ENCODE peak calls at places on chromosomes 1 and 21, in eight cellular contexts. S is K562, Q is esophagus muscularis mucosa, B is sigmoid colon, T is transverse colon, J is SK-N-SH, X is stomach, Y is ovary. P is an unnamed sample.

GRCh38 chr1:21233480-21233879 is 56.8 kb downstream of the ECE1 start:
- DNase-seq in S (no peak), Q (no peak), B (no peak), T (no peak), J (no peak), X (no peak), Y (no peak), P (no peak)

GRCh38 chr1:215475719-215476525 is 91.2 kb upstream of the KCTD3 start:
- DNase-seq in S (no peak), Q (no peak), B (no peak), T (no peak), J (no peak), X (no peak), Y (no peak), P (no peak)

GRCh38 chr1:151282883-151283725 is 1.0 kb downstream of the ZNF687 start:
- DNase-seq in S (peak; percentile 46), Q (no peak), B (peak; percentile 79), T (peak; percentile 41), J (peak; percentile 75), X (peak; percentile 35), Y (peak; percentile 37), P (peak; percentile 17)

GRCh38 chr1:89546082-89546889 is 21.7 kb downstream of the LRRC8B start:
- DNase-seq in S (no peak), Q (no peak), B (no peak), T (no peak), J (no peak), X (no peak), Y (no peak), P (no peak)

GRCh38 chr1:168762473-168762872 is 33.5 kb upstream of the DPT start:
- DNase-seq in S (no peak), Q (no peak), B (no peak), T (no peak), J (no peak), X (no peak), Y (no peak), P (no peak)

GRCh38 chr1:24742090-24742938 is 2.9 kb upstream of the CLIC4 start:
- DNase-seq in S (peak; percentile 48), Q (no peak), B (no peak), T (peak; percentile 63), J (no peak), X (peak; percentile 23), Y (no peak), P (no peak)

GRCh38 chr21:44702111-44702972 is 5.4 kb downstream of the KRTAP10-12 start:
- DNase-seq in S (no peak), Q (peak; percentile 74), B (no peak), T (no peak), J (peak; percentile 9), X (no peak), Y (no peak), P (no peak)

GRCh38 chr1:219412772-219413171 is 200.1 kb downstream of the ZC3H11B start:
- DNase-seq in S (no peak), Q (no peak), B (no peak), T (no peak), J (no peak), X (no peak), Y (no peak), P (no peak)

GRCh38 chr1:159755608-159756007 is 25.2 kb upstream of the DUSP23 start:
- DNase-seq in S (no peak), Q (no peak), B (no peak), T (no peak), J (no peak), X (no peak), Y (no peak), P (no peak)

GRCh38 chr1:164648211-164649080 is 89.5 kb downstream of the PBX1 start:
- DNase-seq in S (no peak), Q (no peak), B (no peak), T (no peak), J (peak; percentile 41), X (peak; percentile 39), Y (no peak), P (no peak)

GRCh38 chr1:186960866-186961265 is 132.1 kb downstream of the PLA2G4A start:
- DNase-seq in S (no peak), Q (no peak), B (no peak), T (no peak), J (no peak), X (no peak), Y (no peak), P (no peak)

GRCh38 chr1:209895709-209896108 is 42.3 kb upstream of the SYT14 start:
- DNase-seq in S (no peak), Q (no peak), B (no peak), T (no peak), J (no peak), X (no peak), Y (no peak), P (no peak)

GRCh38 chr1:113003751-113004690 is 48.0 kb upstream of the SLC16A1 start:
- DNase-seq in S (no peak), Q (no peak), B (no peak), T (no peak), J (no peak), X (no peak), Y (no peak), P (no peak)

GRCh38 chr1:186897008-186897407 is 68.3 kb downstream of the PLA2G4A start:
- DNase-seq in S (no peak), Q (no peak), B (no peak), T (no peak), J (no peak), X (no peak), Y (no peak), P (no peak)

GRCh38 chr1:27966402-27967105 is 6.8 kb downstream of the XKR8 start:
- DNase-seq in S (no peak), Q (no peak), B (no peak), T (no peak), J (no peak), X (no peak), Y (no peak), P (no peak)

GRCh38 chr1:225919906-225920305 is 4.1 kb downstream of the PYCR2 start:
- DNase-seq in S (no peak), Q (no peak), B (peak; percentile 92), T (peak; percentile 66), J (peak; percentile 91), X (peak; percentile 85), Y (peak; percentile 53), P (peak; percentile 40)

GRCh38 chr21:15000076-15000475 is 64.7 kb downstream of the NRIP1 start:
- DNase-seq in S (no peak), Q (no peak), B (no peak), T (no peak), J (no peak), X (no peak), Y (no peak), P (no peak)
- TF ChIP-seq EP300 in S (no peak), Q (no peak), B (no peak), T (no peak), J (no peak), X (no peak), Y (no peak), P (no peak)

GRCh38 chr1:2417833-2418225 is 5.5 kb upstream of the PEX10 start:
- DNase-seq in S (no peak), Q (no peak), B (no peak), T (no peak), J (no peak), X (no peak), Y (no peak), P (no peak)

GRCh38 chr1:2417083-2417832 is 4.9 kb upstream of the PEX10 start:
- DNase-seq in S (no peak), Q (no peak), B (no peak), T (no peak), J (no peak), X (no peak), Y (no peak), P (no peak)

GRCh38 chr1:2416403-2416802 is 4.0 kb upstream of the PEX10 start:
- DNase-seq in S (no peak), Q (no peak), B (no peak), T (peak; percentile 73), J (no peak), X (peak; percentile 38), Y (no peak), P (no peak)

GRCh38 chr1:2418791-2419320 is 6.5 kb upstream of the PEX10 start:
- DNase-seq in S (no peak), Q (no peak), B (no peak), T (no peak), J (no peak), X (no peak), Y (no peak), P (no peak)

DNA sequence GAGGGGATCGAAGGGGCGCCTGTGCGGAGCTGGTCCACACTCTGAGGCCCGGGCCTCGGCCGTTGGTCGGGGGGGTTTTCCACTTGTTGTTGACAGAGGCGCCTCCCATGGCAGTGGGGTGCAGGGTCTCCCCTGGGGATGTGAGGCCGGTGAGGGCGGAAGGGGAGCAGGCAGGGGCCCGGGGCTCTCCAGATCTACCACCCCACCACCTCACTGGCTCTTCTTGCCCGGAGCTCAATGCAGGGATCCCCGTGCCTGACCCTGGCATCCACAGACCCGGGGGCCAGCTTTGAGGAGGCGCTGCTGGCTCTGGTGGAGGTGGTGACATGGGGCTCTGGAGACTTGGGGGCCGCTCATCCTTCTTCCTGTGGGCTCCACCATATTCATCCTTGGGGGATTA is 7.1 kb upstream of the PEX10 start:
- DNase-seq in S (no peak), Q (no peak), B (no peak), T (no peak), J (no peak), X (no peak), Y (no peak), P (no peak)
- H3K36me3 ChIP-seq in S (no peaks in the 10 kb centered on the region), Q (no peaks in the 10 kb centered on the region), B (no peaks in the 10 kb centered on the region), T (no peaks in the 10 kb centered on the region), J (no peaks in the 10 kb centered on the region), X (no peaks in the 10 kb centered on the region), Y (no peaks in the 10 kb centered on the region), P (no peaks in the 10 kb centered on the region)

DNA sequence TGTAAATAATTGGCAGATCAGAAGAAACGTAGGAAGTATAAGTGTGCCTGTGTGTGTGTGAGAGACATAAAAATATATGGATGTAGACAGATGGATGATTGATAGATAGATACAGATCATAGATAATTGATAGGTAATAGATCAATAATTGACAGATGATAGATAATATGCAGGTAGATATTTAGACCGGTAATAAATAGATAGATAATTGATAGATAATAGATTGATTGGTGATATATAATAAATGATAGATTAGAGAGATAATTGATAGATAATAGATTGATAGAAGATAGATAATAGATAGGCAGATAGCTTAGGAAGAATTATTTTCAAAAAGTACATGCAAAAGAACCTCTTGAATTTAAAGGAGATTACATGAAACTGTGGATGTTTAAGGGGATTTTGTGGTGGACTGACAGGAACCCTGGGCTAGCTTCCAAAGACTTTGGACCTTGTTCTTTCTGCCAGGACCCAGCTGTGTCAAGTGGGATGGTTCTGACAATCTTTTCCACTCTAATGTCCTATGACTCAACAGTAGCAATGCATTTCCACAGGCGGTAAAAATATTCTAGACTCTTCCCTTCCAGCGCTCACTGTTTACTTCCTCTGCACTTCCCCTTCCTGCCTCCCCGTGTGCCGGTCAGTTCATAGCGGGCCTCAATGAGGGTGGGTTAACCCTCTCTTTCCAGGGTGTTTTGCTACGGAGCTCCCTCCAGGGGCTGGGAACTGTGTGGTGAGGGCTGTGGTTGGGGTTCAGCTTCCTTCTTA is 39.4 kb downstream of the KCNJ15 start:
- DNase-seq in S (no peak), Q (no peak), B (no peak), T (no peak), J (no peak), X (no peak), Y (no peak), P (no peak)
- TF ChIP-seq EP300 in S (no peak), Q (no peak), B (no peak), T (no peak), J (no peak), X (no peak), Y (no peak), P (no peak)

DNA sequence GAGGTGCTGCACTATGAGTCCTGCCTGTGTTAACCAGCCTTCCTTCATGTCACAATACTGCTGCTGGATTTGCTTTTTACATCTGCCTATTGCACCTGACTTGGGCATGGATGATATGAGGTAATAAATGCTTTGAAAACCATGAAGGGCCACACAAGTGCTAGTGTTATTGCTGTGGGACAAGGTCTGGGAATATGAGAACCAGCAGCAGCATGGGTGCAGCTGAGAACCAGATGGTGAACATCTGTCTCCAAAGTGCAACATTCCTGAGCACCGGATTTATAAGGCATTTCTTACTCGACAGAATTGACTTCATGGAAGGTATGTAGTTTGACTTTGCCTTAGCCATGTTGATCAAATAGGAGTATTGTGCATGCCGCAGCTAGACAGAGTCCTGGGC is 16.5 kb downstream of the TRIM45 start:
- DNase-seq in S (no peak), Q (no peak), B (no peak), T (no peak), J (no peak), X (no peak), Y (no peak), P (no peak)
- H3K36me3 ChIP-seq in S (peaks cover 51% of the 10 kb centered on the region), Q (peaks cover 60% of the 10 kb centered on the region), B (no peaks in the 10 kb centered on the region), T (peaks cover 7% of the 10 kb centered on the region), J (peaks cover 31% of the 10 kb centered on the region), X (no peaks in the 10 kb centered on the region), Y (no peaks in the 10 kb centered on the region), P (peaks cover 78% of the 10 kb centered on the region)

P was measured in tibial nerve.